ENCODE peak calls at places on chromosomes 16 and 17, in seven cellular contexts. One of them, this sample, is unnamed.

GRCh38 chr17:51000835-51001638 is 119.6 kb downstream of the SPAG9 start:
- DNase-seq in uterus: no peak
- DNase-seq in IMR-90: peak; percentile 78
- DNase-seq in A549: peak; percentile 78
- DNase-seq in tibial nerve: peak; percentile 64
- DNase-seq in NB4: peak; percentile 73
- DNase-seq in esophagus muscularis mucosa: no peak
- DNase-seq in this sample: no peak

GRCh38 chr16:88456356-88457292 is 3.5 kb downstream of the ZFPM1 start:
- DNase-seq in uterus: no peak
- DNase-seq in IMR-90: no peak
- DNase-seq in A549: no peak
- DNase-seq in tibial nerve: no peak
- DNase-seq in NB4: no peak
- DNase-seq in esophagus muscularis mucosa: no peak
- DNase-seq in this sample: no peak

GRCh38 chr17:55420067-55420775 is 1.4 kb downstream of the MMD start:
- DNase-seq in uterus: no peak
- DNase-seq in IMR-90: no peak
- DNase-seq in A549: no peak
- DNase-seq in tibial nerve: no peak
- DNase-seq in NB4: peak; percentile 33
- DNase-seq in esophagus muscularis mucosa: no peak
- DNase-seq in this sample: no peak

GRCh38 chr16:10934325-10935107 is 7.8 kb downstream of the DEXI start:
- DNase-seq in uterus: no peak
- DNase-seq in IMR-90: no peak
- DNase-seq in A549: no peak
- DNase-seq in tibial nerve: no peak
- DNase-seq in NB4: no peak
- DNase-seq in esophagus muscularis mucosa: no peak
- DNase-seq in this sample: no peak

GRCh38 chr17:82962163-82962720 is 117.2 kb upstream of the METRNL start:
- DNase-seq in uterus: no peak
- DNase-seq in IMR-90: peak; percentile 60
- DNase-seq in A549: no peak
- DNase-seq in tibial nerve: no peak
- DNase-seq in NB4: no peak
- DNase-seq in esophagus muscularis mucosa: no peak
- DNase-seq in this sample: peak; percentile 30

GRCh38 chr16:71746442-71747046 is 22.0 kb upstream of the PHLPP2 start:
- DNase-seq in uterus: no peak
- DNase-seq in IMR-90: peak; percentile 52
- DNase-seq in A549: peak; percentile 69
- DNase-seq in tibial nerve: no peak
- DNase-seq in NB4: peak; percentile 61
- DNase-seq in esophagus muscularis mucosa: no peak
- DNase-seq in this sample: no peak

GRCh38 chr16:30603945-30604315 is 6.3 kb downstream of the ZNF689 start:
- DNase-seq in uterus: no peak
- DNase-seq in IMR-90: no peak
- DNase-seq in A549: no peak
- DNase-seq in tibial nerve: no peak
- DNase-seq in NB4: no peak
- DNase-seq in esophagus muscularis mucosa: no peak
- DNase-seq in this sample: no peak

GRCh38 chr16:48627148-48627547 is 17.2 kb upstream of the N4BP1 start:
- DNase-seq in uterus: no peak
- DNase-seq in IMR-90: no peak
- DNase-seq in A549: no peak
- DNase-seq in tibial nerve: no peak
- DNase-seq in NB4: no peak
- DNase-seq in esophagus muscularis mucosa: no peak
- DNase-seq in this sample: no peak

GRCh38 chr16:47299587-47299986 is 155.8 kb upstream of the NETO2 start:
- DNase-seq in uterus: no peak
- DNase-seq in IMR-90: no peak
- DNase-seq in A549: no peak
- DNase-seq in tibial nerve: no peak
- DNase-seq in NB4: no peak
- DNase-seq in esophagus muscularis mucosa: no peak
- DNase-seq in this sample: no peak

GRCh38 chr17:28534740-28535375 is 17.6 kb downstream of the UNC119 start:
- DNase-seq in uterus: no peak
- DNase-seq in IMR-90: no peak
- DNase-seq in A549: no peak
- DNase-seq in tibial nerve: no peak
- DNase-seq in NB4: no peak
- DNase-seq in esophagus muscularis mucosa: no peak
- DNase-seq in this sample: no peak

GRCh38 chr16:12679660-12680272 is 123.9 kb downstream of the CPPED1 start:
- DNase-seq in uterus: no peak
- DNase-seq in IMR-90: peak; percentile 24
- DNase-seq in A549: no peak
- DNase-seq in tibial nerve: no peak
- DNase-seq in NB4: no peak
- DNase-seq in esophagus muscularis mucosa: no peak
- DNase-seq in this sample: no peak

GRCh38 chr16:9047689-9048301 is 43.6 kb upstream of the HAPSTR1 start:
- DNase-seq in uterus: peak; percentile 87
- DNase-seq in IMR-90: peak; percentile 99
- DNase-seq in A549: peak; percentile 98
- DNase-seq in tibial nerve: peak; percentile 82
- DNase-seq in NB4: peak; percentile 92
- DNase-seq in esophagus muscularis mucosa: peak; percentile 96
- DNase-seq in this sample: peak; percentile 95

GRCh38 chr16:6611535-6611934 is 721.1 kb upstream of the RBFOX1 start:
- DNase-seq in uterus: no peak
- DNase-seq in IMR-90: no peak
- DNase-seq in A549: peak; percentile 2
- DNase-seq in tibial nerve: no peak
- DNase-seq in NB4: peak; percentile 2
- DNase-seq in esophagus muscularis mucosa: no peak
- DNase-seq in this sample: no peak

GRCh38 chr16:82042841-82043240 is 7.8 kb downstream of the HSD17B2 start:
- DNase-seq in uterus: no peak
- DNase-seq in IMR-90: no peak
- DNase-seq in A549: no peak
- DNase-seq in tibial nerve: no peak
- DNase-seq in NB4: no peak
- DNase-seq in esophagus muscularis mucosa: no peak
- DNase-seq in this sample: no peak
- TF ChIP-seq POLR2A in uterus: no peak
- TF ChIP-seq POLR2A in IMR-90: no peak
- TF ChIP-seq POLR2A in A549: no peak
- TF ChIP-seq POLR2A in tibial nerve: no peak
- TF ChIP-seq POLR2A in NB4: no peak
- TF ChIP-seq POLR2A in esophagus muscularis mucosa: no peak
- TF ChIP-seq POLR2A in this sample: no peak

GRCh38 chr17:76905036-76905435 is 36.8 kb downstream of the MGAT5B start:
- DNase-seq in uterus: no peak
- DNase-seq in IMR-90: no peak
- DNase-seq in A549: no peak
- DNase-seq in tibial nerve: no peak
- DNase-seq in NB4: no peak
- DNase-seq in esophagus muscularis mucosa: no peak
- DNase-seq in this sample: no peak

GRCh38 chr17:76907352-76907751 is 39.1 kb downstream of the MGAT5B start:
- DNase-seq in uterus: no peak
- DNase-seq in IMR-90: no peak
- DNase-seq in A549: no peak
- DNase-seq in tibial nerve: no peak
- DNase-seq in NB4: no peak
- DNase-seq in esophagus muscularis mucosa: no peak
- DNase-seq in this sample: no peak

GRCh38 chr17:76904116-76904515 is 35.9 kb downstream of the MGAT5B start:
- DNase-seq in uterus: no peak
- DNase-seq in IMR-90: no peak
- DNase-seq in A549: no peak
- DNase-seq in tibial nerve: no peak
- DNase-seq in NB4: no peak
- DNase-seq in esophagus muscularis mucosa: no peak
- DNase-seq in this sample: no peak

GRCh38 chr17:76905836-76906235 is 37.6 kb downstream of the MGAT5B start:
- DNase-seq in uterus: no peak
- DNase-seq in IMR-90: no peak
- DNase-seq in A549: no peak
- DNase-seq in tibial nerve: no peak
- DNase-seq in NB4: no peak
- DNase-seq in esophagus muscularis mucosa: no peak
- DNase-seq in this sample: no peak

GRCh38 chr17:76906463-76906862 is 38.3 kb downstream of the MGAT5B start:
- DNase-seq in uterus: no peak
- DNase-seq in IMR-90: no peak
- DNase-seq in A549: no peak
- DNase-seq in tibial nerve: no peak
- DNase-seq in NB4: no peak
- DNase-seq in esophagus muscularis mucosa: no peak
- DNase-seq in this sample: no peak
- TF ChIP-seq POLR2A in uterus: no peak
- TF ChIP-seq POLR2A in IMR-90: no peak
- TF ChIP-seq POLR2A in A549: no peak
- TF ChIP-seq POLR2A in tibial nerve: no peak
- TF ChIP-seq POLR2A in NB4: no peak
- TF ChIP-seq POLR2A in esophagus muscularis mucosa: no peak
- TF ChIP-seq POLR2A in this sample: no peak

GRCh38 chr17:31323551-31323950 is 2.1 kb upstream of the EVI2A start:
- DNase-seq in uterus: no peak
- DNase-seq in IMR-90: no peak
- DNase-seq in A549: no peak
- DNase-seq in tibial nerve: no peak
- DNase-seq in NB4: no peak
- DNase-seq in esophagus muscularis mucosa: no peak
- DNase-seq in this sample: no peak

GRCh38 chr17:31321971-31322370 is 549 bp upstream of the EVI2A start:
- DNase-seq in uterus: no peak
- DNase-seq in IMR-90: no peak
- DNase-seq in A549: no peak
- DNase-seq in tibial nerve: no peak
- DNase-seq in NB4: no peak
- DNase-seq in esophagus muscularis mucosa: no peak
- DNase-seq in this sample: no peak

GRCh38 chr17:31329221-31329620 is 7.8 kb upstream of the EVI2A start:
- DNase-seq in uterus: no peak
- DNase-seq in IMR-90: peak; percentile 22
- DNase-seq in A549: no peak
- DNase-seq in tibial nerve: no peak
- DNase-seq in NB4: no peak
- DNase-seq in esophagus muscularis mucosa: no peak
- DNase-seq in this sample: no peak

GRCh38 chr17:31327534-31328526 is 6.4 kb upstream of the EVI2A start:
- DNase-seq in uterus: no peak
- DNase-seq in IMR-90: peak; percentile 90
- DNase-seq in A549: peak; percentile 35
- DNase-seq in tibial nerve: no peak
- DNase-seq in NB4: no peak
- DNase-seq in esophagus muscularis mucosa: no peak
- DNase-seq in this sample: no peak
- TF ChIP-seq POLR2A in uterus: no peak
- TF ChIP-seq POLR2A in IMR-90: no peak
- TF ChIP-seq POLR2A in A549: no peak
- TF ChIP-seq POLR2A in tibial nerve: no peak
- TF ChIP-seq POLR2A in NB4: no peak
- TF ChIP-seq POLR2A in esophagus muscularis mucosa: no peak
- TF ChIP-seq POLR2A in this sample: no peak

GRCh38 chr17:5615476-5615875 is 31.2 kb upstream of the NLRP1 start:
- DNase-seq in uterus: no peak
- DNase-seq in IMR-90: no peak
- DNase-seq in A549: no peak
- DNase-seq in tibial nerve: no peak
- DNase-seq in NB4: no peak
- DNase-seq in esophagus muscularis mucosa: no peak
- DNase-seq in this sample: no peak
- TF ChIP-seq POLR2A in uterus: no peak
- TF ChIP-seq POLR2A in IMR-90: no peak
- TF ChIP-seq POLR2A in A549: no peak
- TF ChIP-seq POLR2A in tibial nerve: no peak
- TF ChIP-seq POLR2A in NB4: no peak
- TF ChIP-seq POLR2A in esophagus muscularis mucosa: no peak
- TF ChIP-seq POLR2A in this sample: no peak

GRCh38 chr16:56632160-56632847 is at the start of gene MT1M:
- DNase-seq in uterus: peak; percentile 40
- DNase-seq in IMR-90: no peak
- DNase-seq in A549: no peak
- DNase-seq in tibial nerve: no peak
- DNase-seq in NB4: no peak
- DNase-seq in esophagus muscularis mucosa: no peak
- DNase-seq in this sample: peak; percentile 83
- TF ChIP-seq POLR2A in uterus: no peak
- TF ChIP-seq POLR2A in IMR-90: no peak
- TF ChIP-seq POLR2A in A549: no peak
- TF ChIP-seq POLR2A in tibial nerve: peak; percentile 47
- TF ChIP-seq POLR2A in NB4: no peak
- TF ChIP-seq POLR2A in esophagus muscularis mucosa: peak; percentile 39
- TF ChIP-seq POLR2A in this sample: peak; percentile 44

GRCh38 chr16:69761983-69762842 is at the start of gene WWP2:
- DNase-seq in uterus: peak; percentile 70
- DNase-seq in IMR-90: peak; percentile 55
- DNase-seq in A549: peak; percentile 82
- DNase-seq in tibial nerve: peak; percentile 52
- DNase-seq in NB4: peak; percentile 90
- DNase-seq in esophagus muscularis mucosa: peak; percentile 93
- DNase-seq in this sample: peak; percentile 84

GRCh38 chr16:69763557-69763942 is 1.4 kb downstream of the WWP2 start:
- DNase-seq in uterus: no peak
- DNase-seq in IMR-90: no peak
- DNase-seq in A549: no peak
- DNase-seq in tibial nerve: no peak
- DNase-seq in NB4: no peak
- DNase-seq in esophagus muscularis mucosa: no peak
- DNase-seq in this sample: no peak

GRCh38 chr16:69767459-69768229 is 5.5 kb downstream of the WWP2 start:
- DNase-seq in uterus: no peak
- DNase-seq in IMR-90: no peak
- DNase-seq in A549: no peak
- DNase-seq in tibial nerve: no peak
- DNase-seq in NB4: no peak
- DNase-seq in esophagus muscularis mucosa: no peak
- DNase-seq in this sample: no peak

GRCh38 chr16:69762843-69763556 is 868 bp downstream of the WWP2 start:
- DNase-seq in uterus: no peak
- DNase-seq in IMR-90: peak; percentile 49
- DNase-seq in A549: peak; percentile 23
- DNase-seq in tibial nerve: no peak
- DNase-seq in NB4: peak; percentile 63
- DNase-seq in esophagus muscularis mucosa: no peak
- DNase-seq in this sample: no peak
- TF ChIP-seq POLR2A in uterus: no peak
- TF ChIP-seq POLR2A in IMR-90: no peak
- TF ChIP-seq POLR2A in A549: no peak
- TF ChIP-seq POLR2A in tibial nerve: no peak
- TF ChIP-seq POLR2A in NB4: no peak
- TF ChIP-seq POLR2A in esophagus muscularis mucosa: no peak
- TF ChIP-seq POLR2A in this sample: no peak

DNA sequence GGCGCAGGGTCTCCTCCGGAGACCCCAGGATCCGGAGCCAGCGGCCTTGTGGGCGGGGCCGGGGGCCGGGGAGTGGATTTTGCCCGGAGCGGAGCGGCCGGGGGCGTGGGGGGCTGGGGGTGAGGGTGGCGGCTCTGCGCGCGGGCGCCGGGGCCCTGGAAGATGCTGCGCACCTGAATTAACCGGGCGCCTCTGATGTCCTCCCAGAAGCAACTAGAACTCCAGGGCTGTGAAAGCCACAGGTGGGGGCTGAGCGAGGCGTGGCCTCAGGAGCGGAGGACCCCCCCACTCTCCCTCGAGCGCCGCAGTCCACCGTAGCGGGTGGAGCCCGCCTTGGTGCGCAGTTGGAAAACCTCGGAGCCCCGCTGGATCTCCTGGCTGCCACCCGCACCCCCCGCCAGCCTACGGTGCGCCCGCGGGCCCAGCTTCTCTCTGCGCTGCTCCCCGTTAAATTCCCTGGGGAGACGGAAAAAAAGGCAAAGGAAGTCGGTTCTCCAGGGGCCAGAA is 535 bp downstream of the SLC26A11 start:
- DNase-seq in uterus: peak; percentile 40
- DNase-seq in IMR-90: no peak
- DNase-seq in A549: no peak
- DNase-seq in tibial nerve: no peak
- DNase-seq in NB4: no peak
- DNase-seq in esophagus muscularis mucosa: no peak
- DNase-seq in this sample: peak; percentile 78
- TF ChIP-seq POLR2A in uterus: no peak
- TF ChIP-seq POLR2A in IMR-90: no peak
- TF ChIP-seq POLR2A in A549: no peak
- TF ChIP-seq POLR2A in tibial nerve: no peak
- TF ChIP-seq POLR2A in NB4: no peak
- TF ChIP-seq POLR2A in esophagus muscularis mucosa: no peak
- TF ChIP-seq POLR2A in this sample: no peak

This sample was measured in sigmoid colon.